ENCODE peak calls at places on chromosomes 4 and X, in six cellular contexts. G is GM12878, H is HepG2, T is GM12891, F is H1, O is K562. B is an unnamed sample.

GRCh38 chr4:95267081-95267480 is 281.7 kb downstream of the UNC5C start:
- DNase-seq in G (no peak), H (no peak), T (no peak), F (no peak), O (no peak), B (no peak)

GRCh38 chrX:117977521-117977920 is 139.1 kb downstream of the KLHL13 start:
- DNase-seq in G (no peak), H (no peak), T (no peak), F (no peak), O (no peak), B (no peak)

GRCh38 chr4:92451792-92452191 is 148.0 kb downstream of the GRID2 start:
- DNase-seq in G (no peak), H (no peak), T (no peak), F (no peak), O (no peak), B (no peak)

GRCh38 chrX:11665144-11666040 is at the start of gene ARHGAP6:
- DNase-seq in G (no peak), H (no peak), T (peak; percentile 6), F (peak; percentile 55), O (no peak), B (peak; percentile 22)

GRCh38 chr4:147456706-147457105 is 24.2 kb upstream of the EDNRA start:
- DNase-seq in G (no peak), H (no peak), T (no peak), F (no peak), O (no peak), B (no peak)

GRCh38 chrX:20517565-20517964 is 250.9 kb upstream of the RPS6KA3 start:
- DNase-seq in G (no peak), H (no peak), T (no peak), F (no peak), O (no peak), B (no peak)

GRCh38 chr4:37876156-37876555 is 14.7 kb upstream of the TBC1D1 start:
- DNase-seq in G (no peak), H (no peak), T (no peak), F (no peak), O (no peak), B (no peak)

GRCh38 chr4:173046144-173046543 is 122.5 kb upstream of the GALNT7 start:
- DNase-seq in G (no peak), H (no peak), T (no peak), F (no peak), O (no peak), B (no peak)

GRCh38 chr4:123787710-123788109 is 391.1 kb downstream of the SPRY1 start:
- DNase-seq in G (no peak), H (no peak), T (no peak), F (no peak), O (no peak), B (no peak)

GRCh38 chrX:21956783-21957182 is 16.3 kb downstream of the SMS start:
- DNase-seq in G (no peak), H (no peak), T (no peak), F (no peak), O (no peak), B (no peak)
- TF ChIP-seq POLR2AphosphoS5 in G (no peak), H (no peak), T (no peak), F (no peak), O (no peak), B (no peak)

DNA sequence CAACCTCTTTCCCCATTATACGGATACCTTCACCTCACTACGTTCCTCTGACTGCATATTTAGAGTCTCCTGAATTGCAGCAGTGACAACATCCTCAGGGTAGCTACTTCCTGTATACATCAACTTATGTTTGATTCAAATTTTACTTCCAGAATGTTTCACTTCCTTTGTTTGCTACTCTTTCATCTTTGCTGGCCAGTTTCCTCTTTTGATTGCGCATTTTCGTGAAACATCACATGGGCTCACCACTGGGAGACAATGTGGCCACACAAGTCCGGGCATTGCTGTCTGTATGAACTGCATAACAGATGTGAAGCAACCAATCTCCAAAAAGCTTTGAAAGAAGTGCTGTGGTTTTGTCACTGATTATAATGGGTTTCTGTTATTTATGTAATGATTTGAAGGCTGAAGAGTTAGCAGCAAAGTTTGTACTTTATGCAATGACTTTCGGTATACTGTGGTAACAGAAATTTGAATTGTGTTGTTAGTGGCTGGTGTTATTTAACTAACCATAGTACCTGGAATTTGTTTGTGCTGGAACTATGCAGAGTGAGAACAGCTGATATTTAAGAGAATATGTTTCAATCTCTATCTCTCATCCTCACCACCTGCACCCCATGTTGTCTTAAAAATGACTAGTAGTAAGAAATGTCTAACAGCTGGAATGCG is 7.4 kb downstream of the SNCA start:
- DNase-seq in G (peak; percentile 27), H (peak; percentile 20), T (no peak), F (no peak), O (no peak), B (no peak)
- TF ChIP-seq TAF1 in G (no peak), H (no peak), T (no peak), F (no peak), O (no peak), B (no peak)

GRCh38 chr4:110621328-110621812 is 1.5 kb downstream of the PITX2 start:
- DNase-seq in G (no peak), H (no peak), T (no peak), F (no peak), O (no peak), B (no peak)

GRCh38 chr4:110624016-110624770 is 1.3 kb upstream of the PITX2 start:
- DNase-seq in G (no peak), H (no peak), T (no peak), F (no peak), O (no peak), B (no peak)

GRCh38 chr4:110621839-110622751 is 782 bp downstream of the PITX2 start:
- DNase-seq in G (no peak), H (no peak), T (no peak), F (peak; percentile 78), O (no peak), B (no peak)

GRCh38 chr4:110623710-110624015 is 786 bp upstream of the PITX2 start:
- DNase-seq in G (no peak), H (no peak), T (no peak), F (no peak), O (no peak), B (no peak)

DNA sequence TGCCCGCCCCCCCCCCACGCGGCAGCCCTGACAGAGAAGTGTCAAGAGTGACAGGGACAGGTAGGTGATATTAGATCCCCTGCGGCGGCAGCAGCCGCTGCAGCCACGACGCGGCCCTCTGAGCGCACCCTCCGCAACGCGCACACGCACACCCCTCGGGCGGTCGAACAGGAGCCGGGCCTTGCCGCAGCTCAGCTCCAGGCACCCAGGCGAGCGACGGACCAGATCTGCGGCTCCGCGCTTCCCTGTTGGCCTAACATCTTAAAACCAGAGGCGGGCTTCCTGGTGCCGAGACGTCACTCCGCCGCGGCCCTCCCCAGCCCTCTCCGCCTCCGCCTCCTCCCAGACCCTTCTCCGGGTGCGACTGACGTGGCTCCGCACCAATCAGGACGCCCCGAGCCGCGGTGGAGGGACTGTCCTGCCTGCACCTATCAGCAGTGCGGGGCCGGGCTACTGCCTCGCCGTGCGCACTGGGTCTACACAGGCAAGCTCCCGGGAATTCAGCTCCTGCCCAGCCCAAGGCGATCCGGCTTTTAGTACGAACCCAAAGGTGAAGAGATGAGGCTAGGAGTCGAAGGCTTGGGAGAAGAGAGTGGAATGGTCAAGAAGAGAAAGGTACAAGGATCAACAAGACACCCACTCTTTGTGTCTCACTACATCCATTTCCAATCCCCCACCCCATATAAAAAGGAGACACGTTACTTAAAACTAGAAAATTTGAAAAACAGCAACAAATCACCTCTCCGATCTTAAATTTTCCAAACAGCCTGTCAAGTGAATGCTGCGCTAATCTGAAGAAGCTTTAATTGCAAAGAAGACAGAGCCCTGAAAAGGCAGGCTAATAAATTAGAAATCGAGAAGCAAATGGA is at the start of gene PITX2:
- DNase-seq in G (no peak), H (no peak), T (no peak), F (peak; percentile 99), O (peak; percentile 50), B (peak; percentile 63)
- TF ChIP-seq POLR2A in G (peak; percentile 50), H (no peak), T (no peak), F (no peak), O (no peak), B (no peak)

GRCh38 chr4:177562163-177562562 is 119.9 kb upstream of the AGA start:
- DNase-seq in G (no peak), H (no peak), T (no peak), F (no peak), O (no peak), B (no peak)

GRCh38 chr4:177562859-177563258 is 120.6 kb upstream of the AGA start:
- DNase-seq in G (no peak), H (no peak), T (no peak), F (no peak), O (no peak), B (no peak)

GRCh38 chr4:177569443-177569842 is 127.2 kb upstream of the AGA start:
- DNase-seq in G (no peak), H (no peak), T (no peak), F (no peak), O (no peak), B (no peak)

DNA sequence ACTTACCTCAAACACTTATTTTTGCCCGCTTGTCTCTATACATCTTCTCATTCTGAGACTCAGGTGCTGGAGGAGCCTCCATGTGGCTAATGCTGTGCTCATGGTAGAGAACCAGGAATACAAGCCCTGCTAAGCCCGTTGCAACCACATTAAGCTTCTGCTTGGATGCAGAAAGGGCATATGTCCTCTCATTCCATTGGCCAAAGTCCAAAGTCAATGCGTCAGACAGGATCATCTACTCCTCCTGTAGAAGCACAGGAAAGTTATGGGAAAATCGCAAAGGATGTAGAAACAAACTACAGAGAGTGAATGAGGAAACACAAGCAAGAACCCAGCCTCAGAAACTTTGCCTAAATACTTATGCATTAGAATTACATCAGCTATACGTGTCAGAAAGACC is 124.5 kb upstream of the AGA start:
- DNase-seq in G (no peak), H (no peak), T (no peak), F (no peak), O (no peak), B (no peak)
- TF ChIP-seq POLR2AphosphoS5 in G (no peak), H (no peak), T (no peak), F (no peak), O (no peak), B (no peak)

GRCh38 chrX:150899191-150899757 is 806 bp upstream of the CD99L2 start:
- DNase-seq in G (no peak), H (no peak), T (no peak), F (no peak), O (peak; percentile 20), B (no peak)

GRCh38 chrX:150896632-150897031 is 1.8 kb downstream of the CD99L2 start:
- DNase-seq in G (no peak), H (no peak), T (no peak), F (no peak), O (no peak), B (no peak)

GRCh38 chrX:150897371-150898319 is 823 bp downstream of the CD99L2 start:
- DNase-seq in G (no peak), H (no peak), T (no peak), F (peak; percentile 51), O (no peak), B (no peak)

GRCh38 chrX:150902434-150903109 is 4.1 kb upstream of the CD99L2 start:
- DNase-seq in G (no peak), H (no peak), T (no peak), F (peak; percentile 91), O (no peak), B (no peak)

GRCh38 chrX:150898343-150899190 is at the start of gene CD99L2:
- DNase-seq in G (no peak), H (peak; percentile 52), T (peak; percentile 77), F (peak; percentile 93), O (peak; percentile 94), B (peak; percentile 74)
- TF ChIP-seq TAF1 in G (peak; percentile 53), H (peak; percentile 37), T (peak; percentile 43), F (peak; percentile 50), O (peak; percentile 1), B (peak; percentile 46)

B was measured in GM12892.